ENCODE peak calls at places on chromosomes 12 and 14, in five cellular contexts. T is HepG2, N is H1, X is K562, I is HCT116. A is an unnamed sample.

GRCh38 chr12:87274594-87275245 is 754.5 kb downstream of the C12orf50 start:
- DNase-seq in T (no peak), N (no peak), X (peak), I (peak), A (no peak)

GRCh38 chr12:25500651-25501050 is 52.4 kb downstream of the LMNTD1 start:
- DNase-seq in T (no peak), N (no peak), X (no peak), I (no peak), A (no peak)

GRCh38 chr14:106831322-106831720 is 1304.9 kb downstream of the TMEM121 start:
- DNase-seq in T (peak), N (no peak), X (no peak), I (no peak), A (no peak)

GRCh38 chr12:70052931-70053497 is 190.2 kb upstream of the CNOT2 start:
- DNase-seq in T (peak), N (no peak), X (peak), I (peak), A (no peak)

GRCh38 chr14:77340389-77340788 is 19.6 kb downstream of the GSTZ1 start:
- DNase-seq in T (no peak), N (no peak), X (no peak), I (no peak), A (no peak)

GRCh38 chr14:57066887-57067513 is 201.7 kb downstream of the EXOC5 start:
- DNase-seq in T (peak), N (peak), X (peak), I (peak), A (no peak)

GRCh38 chr14:77158175-77158908 is 16.8 kb upstream of the ZDHHC22 start:
- DNase-seq in T (no peak), N (no peak), X (peak), I (no peak), A (no peak)

GRCh38 chr14:33510991-33511390 is 439.9 kb downstream of the EGLN3 start:
- DNase-seq in T (no peak), N (no peak), X (no peak), I (no peak), A (no peak)

GRCh38 chr14:69539631-69540410 is 34.9 kb downstream of the CCDC177 start:
- DNase-seq in T (no peak), N (no peak), X (no peak), I (no peak), A (no peak)

GRCh38 chr12:78584695-78585094 is 279.9 kb upstream of the SYT1 start:
- DNase-seq in T (peak), N (peak), X (no peak), I (peak), A (no peak)

GRCh38 chr12:69290545-69291277 is 51.3 kb downstream of the CPSF6 start:
- DNase-seq in T (peak), N (peak), X (peak), I (peak), A (peak)

GRCh38 chr12:6508087-6508486 is 14.2 kb downstream of the NCAPD2 start:
- DNase-seq in T (no peak), N (no peak), X (no peak), I (no peak), A (no peak)

GRCh38 chr12:6507102-6507998 is 13.4 kb downstream of the NCAPD2 start:
- DNase-seq in T (no peak), N (peak), X (no peak), I (no peak), A (no peak)
- TF ChIP-seq SRF in T (no peak), N (peak), X (no peak), I (peak), A (no peak)

GRCh38 chr14:74963178-74963704 is 7.8 kb upstream of the PGF start:
- DNase-seq in T (no peak), N (no peak), X (no peak), I (no peak), A (no peak)

GRCh38 chr14:74964787-74965769 is 9.7 kb upstream of the PGF start:
- DNase-seq in T (no peak), N (no peak), X (no peak), I (no peak), A (no peak)

GRCh38 chr14:74962493-74962892 is 7.1 kb upstream of the PGF start:
- DNase-seq in T (no peak), N (no peak), X (no peak), I (no peak), A (no peak)

GRCh38 chr14:74962059-74962458 is 6.7 kb upstream of the PGF start:
- DNase-seq in T (no peak), N (no peak), X (no peak), I (no peak), A (no peak)

GRCh38 chr14:74963705-74964271 is 8.4 kb upstream of the PGF start:
- DNase-seq in T (no peak), N (no peak), X (no peak), I (no peak), A (no peak)
- TF ChIP-seq SRF in T (no peak), N (no peak), X (no peak), I (no peak), A (no peak)

GRCh38 chr12:42130670-42131402 is 13.8 kb downstream of the GXYLT1 start:
- DNase-seq in T (no peak), N (no peak), X (no peak), I (no peak), A (no peak)
- TF ChIP-seq SRF in T (no peak), N (no peak), X (no peak), I (no peak), A (no peak)

GRCh38 chr12:107340920-107341319 is 247.6 kb upstream of the CRY1 start:
- DNase-seq in T (no peak), N (no peak), X (no peak), I (no peak), A (no peak)
- TF ChIP-seq SRF in T (no peak), N (no peak), X (no peak), I (no peak), A (no peak)

DNA sequence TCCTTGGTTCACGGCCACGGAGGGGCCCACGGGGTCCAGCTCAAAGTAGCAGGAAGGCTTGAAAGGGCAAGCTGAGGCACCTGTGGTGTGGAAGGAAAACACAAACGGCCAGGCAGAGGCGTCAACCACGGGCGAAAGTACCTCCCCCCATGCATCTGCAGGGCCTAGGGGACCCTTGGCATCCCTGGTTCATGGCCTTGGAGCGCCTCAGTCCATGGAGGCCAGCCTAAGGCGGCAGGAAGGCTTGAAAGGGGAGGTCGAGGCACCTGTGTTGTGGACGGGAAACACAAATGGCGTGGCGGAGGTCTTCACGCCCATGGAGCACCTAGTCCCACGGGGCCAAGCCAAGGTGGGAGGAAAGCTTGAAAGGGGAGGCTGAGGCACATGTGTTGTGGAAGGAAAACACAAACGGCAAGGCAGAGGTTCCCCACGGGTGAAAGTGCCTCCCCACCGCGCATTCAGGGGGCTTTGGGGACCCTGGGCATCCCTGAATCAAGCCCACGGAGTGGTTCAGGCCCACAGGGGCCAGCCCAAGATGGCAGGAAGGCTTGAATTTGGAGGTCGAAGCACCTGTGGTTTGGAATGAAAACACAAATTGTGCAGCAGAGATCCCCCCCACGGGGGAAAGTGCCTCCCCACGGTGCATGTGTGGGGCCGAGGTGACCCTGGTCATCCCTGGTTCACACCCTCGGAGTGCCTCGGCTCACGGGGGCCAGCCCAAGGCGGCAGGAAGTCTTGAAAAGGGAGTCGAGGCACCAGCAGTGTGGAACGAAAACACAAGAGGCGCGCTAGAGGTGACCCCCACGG is 380.8 kb downstream of the ALG10 start:
- DNase-seq in T (no peak), N (no peak), X (peak), I (no peak), A (no peak)
- TF ChIP-seq SRF in T (no peak), N (no peak), X (no peak), I (no peak), A (no peak)

GRCh38 chr12:16939871-16940306 is 333.9 kb upstream of the LMO3 start:
- DNase-seq in T (peak), N (peak), X (peak), I (peak), A (peak)
- TF ChIP-seq SRF in T (no peak), N (no peak), X (no peak), I (no peak), A (no peak)

GRCh38 chr12:72966684-72967083 is 694.5 kb downstream of the TRHDE start:
- DNase-seq in T (no peak), N (no peak), X (no peak), I (no peak), A (no peak)
- TF ChIP-seq SRF in T (no peak), N (no peak), X (no peak), I (no peak), A (no peak)

GRCh38 chr14:80605536-80605935 is 336.0 kb downstream of the CEP128 start:
- DNase-seq in T (no peak), N (no peak), X (no peak), I (no peak), A (no peak)
- TF ChIP-seq SRF in T (no peak), N (no peak), X (no peak), I (no peak), A (no peak)

GRCh38 chr14:97813556-97813955 is 1016.4 kb downstream of the VRK1 start:
- DNase-seq in T (no peak), N (no peak), X (no peak), I (no peak), A (no peak)
- TF ChIP-seq SRF in T (no peak), N (no peak), X (no peak), I (no peak), A (no peak)

GRCh38 chr12:6967548-6968100 is 2.8 kb downstream of the PHB2 start:
- DNase-seq in T (no peak), N (no peak), X (no peak), I (no peak), A (no peak)

GRCh38 chr12:6968426-6968825 is 2.0 kb downstream of the PHB2 start:
- DNase-seq in T (no peak), N (no peak), X (no peak), I (no peak), A (no peak)

GRCh38 chr12:6966351-6966750 is 4.1 kb downstream of the PHB2 start:
- DNase-seq in T (no peak), N (no peak), X (no peak), I (no peak), A (no peak)

GRCh38 chr12:6974180-6974579 is 3.5 kb downstream of the EMG1 start:
- DNase-seq in T (no peak), N (no peak), X (no peak), I (no peak), A (no peak)

GRCh38 chr12:6970096-6970527 is 352 bp downstream of the PHB2 start:
- DNase-seq in T (peak), N (no peak), X (no peak), I (no peak), A (no peak)
- TF ChIP-seq SRF in T (no peak), N (no peak), X (no peak), I (no peak), A (no peak)

A was measured in GM12878.